ENCODE peak calls at places on chromosomes 16 and 17, in four cellular contexts. One of them, this sample, is unnamed.

GRCh38 chr17:14297161-14297851 is 3.6 kb upstream of the HS3ST3B1 start:
- DNase-seq in GM23338: peak; percentile 83
- DNase-seq in HepG2: peak; percentile 48
- DNase-seq in MM.1S: no peak
- DNase-seq in this sample: no peak

GRCh38 chr17:17924857-17925250 is 47.3 kb downstream of the TOM1L2 start:
- DNase-seq in GM23338: no peak
- DNase-seq in HepG2: no peak
- DNase-seq in MM.1S: no peak
- DNase-seq in this sample: no peak

GRCh38 chr16:75113046-75113491 is 3.5 kb downstream of the LDHD start:
- DNase-seq in GM23338: no peak
- DNase-seq in HepG2: no peak
- DNase-seq in MM.1S: no peak
- DNase-seq in this sample: peak; percentile 40

GRCh38 chr17:50764860-50765259 is 2.5 kb downstream of the ANKRD40CL start:
- DNase-seq in GM23338: no peak
- DNase-seq in HepG2: no peak
- DNase-seq in MM.1S: no peak
- DNase-seq in this sample: no peak

GRCh38 chr17:71933306-71933705 is 187.5 kb upstream of the SOX9 start:
- DNase-seq in GM23338: no peak
- DNase-seq in HepG2: no peak
- DNase-seq in MM.1S: no peak
- DNase-seq in this sample: no peak

GRCh38 chr17:10316986-10317834 is 55.6 kb downstream of the MYH13 start:
- DNase-seq in GM23338: peak; percentile 80
- DNase-seq in HepG2: peak; percentile 20
- DNase-seq in MM.1S: peak; percentile 46
- DNase-seq in this sample: peak; percentile 30

GRCh38 chr17:2892305-2892971 is 96.2 kb downstream of the RAP1GAP2 start:
- DNase-seq in GM23338: no peak
- DNase-seq in HepG2: peak; percentile 70
- DNase-seq in MM.1S: no peak
- DNase-seq in this sample: no peak

GRCh38 chr16:11602321-11602720 is 15.6 kb upstream of the LITAF start:
- DNase-seq in GM23338: no peak
- DNase-seq in HepG2: no peak
- DNase-seq in MM.1S: no peak
- DNase-seq in this sample: no peak

GRCh38 chr17:44005865-44006580 is 1.6 kb downstream of the NAGS start:
- DNase-seq in GM23338: peak; percentile 77
- DNase-seq in HepG2: no peak
- DNase-seq in MM.1S: peak; percentile 25
- DNase-seq in this sample: no peak

GRCh38 chr17:44010966-44011647 is 3.7 kb downstream of the TMEM101 start:
- DNase-seq in GM23338: no peak
- DNase-seq in HepG2: no peak
- DNase-seq in MM.1S: no peak
- DNase-seq in this sample: no peak

GRCh38 chr17:44006581-44007345 is 2.3 kb downstream of the NAGS start:
- DNase-seq in GM23338: peak; percentile 99
- DNase-seq in HepG2: no peak
- DNase-seq in MM.1S: peak; percentile 93
- DNase-seq in this sample: peak; percentile 96

GRCh38 chr17:44007346-44008204 is 3.2 kb downstream of the NAGS start:
- DNase-seq in GM23338: no peak
- DNase-seq in HepG2: no peak
- DNase-seq in MM.1S: peak; percentile 23
- DNase-seq in this sample: no peak

GRCh38 chr17:44008205-44008909 is 3.9 kb downstream of the NAGS start:
- DNase-seq in GM23338: peak; percentile 65
- DNase-seq in HepG2: no peak
- DNase-seq in MM.1S: no peak
- DNase-seq in this sample: no peak
- H3K4me3 ChIP-seq in GM23338: peak overlapping the region; percentile 97
- H3K4me3 ChIP-seq in HepG2: no peak overlapping the region
- H3K4me3 ChIP-seq in MM.1S: no peak overlapping the region
- H3K4me3 ChIP-seq in this sample: no peak overlapping the region

DNA sequence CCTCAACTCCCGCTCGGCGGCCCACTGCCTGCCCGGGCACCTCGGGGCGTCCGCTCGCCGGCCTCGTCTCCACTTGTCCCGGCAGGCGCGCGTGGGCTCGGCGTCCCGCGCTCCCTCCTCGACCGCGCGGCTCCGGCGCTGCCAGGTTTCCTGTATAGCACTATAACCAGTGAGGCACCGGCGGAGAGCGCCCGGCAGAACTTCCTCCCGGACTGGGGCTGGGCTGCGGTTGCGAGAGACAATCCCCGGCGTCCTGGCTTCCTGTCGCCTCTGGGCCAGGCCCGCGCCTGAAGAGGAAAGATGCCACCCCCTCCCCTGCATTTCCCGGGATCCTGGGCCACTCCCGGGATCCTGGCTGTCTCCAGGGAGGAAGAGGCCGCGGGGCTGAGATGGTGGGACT is 119.3 kb upstream of the SMURF2 start:
- DNase-seq in GM23338: peak; percentile 64
- DNase-seq in HepG2: no peak
- DNase-seq in MM.1S: peak; percentile 34
- DNase-seq in this sample: peak; percentile 80
- H2AFZ ChIP-seq in GM23338: no peak overlapping the region
- H2AFZ ChIP-seq in HepG2: no peak overlapping the region
- H2AFZ ChIP-seq in MM.1S: no peak overlapping the region
- H2AFZ ChIP-seq in this sample: no peak overlapping the region

GRCh38 chr16:49858200-49859129 is 2.6 kb upstream of the ZNF423 start:
- DNase-seq in GM23338: peak; percentile 78
- DNase-seq in HepG2: no peak
- DNase-seq in MM.1S: no peak
- DNase-seq in this sample: peak; percentile 13

GRCh38 chr16:49860593-49860992 is 4.7 kb upstream of the ZNF423 start:
- DNase-seq in GM23338: no peak
- DNase-seq in HepG2: no peak
- DNase-seq in MM.1S: no peak
- DNase-seq in this sample: no peak

GRCh38 chr16:49857423-49858181 is 1.7 kb upstream of the ZNF423 start:
- DNase-seq in GM23338: peak; percentile 91
- DNase-seq in HepG2: peak; percentile 32
- DNase-seq in MM.1S: peak; percentile 78
- DNase-seq in this sample: peak; percentile 14

GRCh38 chr16:49861299-49861698 is 5.4 kb upstream of the ZNF423 start:
- DNase-seq in GM23338: no peak
- DNase-seq in HepG2: no peak
- DNase-seq in MM.1S: no peak
- DNase-seq in this sample: no peak

GRCh38 chr16:49859139-49859947 is 3.4 kb upstream of the ZNF423 start:
- DNase-seq in GM23338: peak; percentile 50
- DNase-seq in HepG2: no peak
- DNase-seq in MM.1S: no peak
- DNase-seq in this sample: no peak
- TF ChIP-seq EZH2 in GM23338: no peak
- TF ChIP-seq EZH2 in HepG2: peak; percentile 35
- TF ChIP-seq EZH2 in MM.1S: no peak
- TF ChIP-seq EZH2 in this sample: no peak

DNA sequence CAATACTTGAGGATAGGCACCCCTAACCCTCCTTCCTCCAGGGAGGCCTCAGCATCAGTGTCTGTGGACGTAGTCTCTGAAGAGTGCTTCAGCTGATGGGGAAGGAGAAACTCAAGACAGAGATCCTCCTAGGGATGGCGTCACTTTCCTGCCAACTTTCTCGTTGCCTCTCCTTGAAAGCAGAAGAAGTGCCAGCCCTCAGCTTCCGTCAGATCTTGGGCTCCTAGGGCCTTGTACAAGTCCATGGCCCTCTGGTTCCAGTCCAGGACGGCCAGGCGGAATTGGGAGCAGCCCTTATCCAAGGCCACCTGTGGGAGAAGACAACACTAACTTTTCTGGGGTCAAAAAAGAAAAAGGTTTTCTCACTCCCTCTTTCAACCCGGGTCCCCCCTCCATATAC is 1.3 kb downstream of the SAT2 start:
- DNase-seq in GM23338: no peak
- DNase-seq in HepG2: no peak
- DNase-seq in MM.1S: no peak
- DNase-seq in this sample: no peak
- H3K4me3 ChIP-seq in GM23338: peak overlapping the region; percentile 97
- H3K4me3 ChIP-seq in HepG2: peak overlapping the region; percentile 89
- H3K4me3 ChIP-seq in MM.1S: no peak overlapping the region
- H3K4me3 ChIP-seq in this sample: peak overlapping the region; percentile 82

GRCh38 chr17:1487939-1488825 is 4.3 kb downstream of the MYO1C start:
- DNase-seq in GM23338: peak; percentile 90
- DNase-seq in HepG2: peak; percentile 70
- DNase-seq in MM.1S: peak; percentile 33
- DNase-seq in this sample: peak; percentile 58
- H2AFZ ChIP-seq in GM23338: peak overlapping the region; percentile 78
- H2AFZ ChIP-seq in HepG2: no peak overlapping the region
- H2AFZ ChIP-seq in MM.1S: peak overlapping the region; percentile 67
- H2AFZ ChIP-seq in this sample: peak overlapping the region; percentile 9

GRCh38 chr17:79183221-79184158 is 108.9 kb downstream of the ENGASE start:
- DNase-seq in GM23338: peak; percentile 92
- DNase-seq in HepG2: no peak
- DNase-seq in MM.1S: no peak
- DNase-seq in this sample: no peak
- TF ChIP-seq EZH2 in GM23338: no peak
- TF ChIP-seq EZH2 in HepG2: no peak
- TF ChIP-seq EZH2 in MM.1S: no peak
- TF ChIP-seq EZH2 in this sample: no peak

This sample was measured in DND-41.